ENCODE peak calls at places on chromosomes 16 and 17, in eight cellular contexts. One of them, this sample, is unnamed.

GRCh38 chr16:29736112-29736511 is 9.7 kb downstream of the C16orf54 start:
- DNase-seq in T-helper 9 cell: no peak
- DNase-seq in AG10803: no peak
- DNase-seq in AG09319: no peak
- DNase-seq in NCI-H774: no peak
- DNase-seq in tibial nerve: no peak
- DNase-seq in effector CD8-positive, alpha-beta T cell: no peak
- DNase-seq in MCF 10A: no peak
- DNase-seq in this sample: no peak

GRCh38 chr16:23334421-23334853 is 32.3 kb downstream of the SCNN1B start:
- DNase-seq in tibial nerve: no peak
- DNase-seq in effector CD8-positive, alpha-beta T cell: no peak
- DNase-seq in MCF 10A: no peak
- DNase-seq in T-helper 9 cell: no peak
- DNase-seq in AG09319: no peak
- DNase-seq in AG10803: no peak
- DNase-seq in NCI-H774: no peak
- DNase-seq in this sample: no peak

GRCh38 chr16:49652441-49653175 is 203.3 kb downstream of the ZNF423 start:
- DNase-seq in tibial nerve: peak
- DNase-seq in NCI-H774: no peak
- DNase-seq in MCF 10A: no peak
- DNase-seq in T-helper 9 cell: no peak
- DNase-seq in AG09319: peak
- DNase-seq in effector CD8-positive, alpha-beta T cell: no peak
- DNase-seq in AG10803: peak
- DNase-seq in this sample: no peak

GRCh38 chr17:10380631-10381408 is 8.0 kb upstream of the MYH13 start:
- DNase-seq in NCI-H774: no peak
- DNase-seq in AG10803: peak
- DNase-seq in MCF 10A: no peak
- DNase-seq in AG09319: no peak
- DNase-seq in effector CD8-positive, alpha-beta T cell: no peak
- DNase-seq in T-helper 9 cell: no peak
- DNase-seq in tibial nerve: no peak
- DNase-seq in this sample: no peak

GRCh38 chr17:64984776-64985521 is 65.7 kb upstream of the LRRC37A3 start:
- DNase-seq in T-helper 9 cell: peak
- DNase-seq in MCF 10A: no peak
- DNase-seq in tibial nerve: no peak
- DNase-seq in AG10803: peak
- DNase-seq in NCI-H774: no peak
- DNase-seq in AG09319: no peak
- DNase-seq in effector CD8-positive, alpha-beta T cell: peak
- DNase-seq in this sample: peak

GRCh38 chr17:8949061-8949622 is 16.4 kb downstream of the PIK3R5 start:
- DNase-seq in tibial nerve: no peak
- DNase-seq in MCF 10A: no peak
- DNase-seq in NCI-H774: no peak
- DNase-seq in T-helper 9 cell: no peak
- DNase-seq in AG10803: no peak
- DNase-seq in effector CD8-positive, alpha-beta T cell: no peak
- DNase-seq in AG09319: no peak
- DNase-seq in this sample: no peak

GRCh38 chr17:75031972-75032895 is 14.5 kb downstream of the ATP5PD start:
- DNase-seq in tibial nerve: peak
- DNase-seq in T-helper 9 cell: peak
- DNase-seq in AG10803: peak
- DNase-seq in effector CD8-positive, alpha-beta T cell: peak
- DNase-seq in MCF 10A: peak
- DNase-seq in NCI-H774: peak
- DNase-seq in AG09319: no peak
- DNase-seq in this sample: no peak

GRCh38 chr16:83520596-83520995 is 287.2 kb upstream of the HSBP1 start:
- DNase-seq in MCF 10A: no peak
- DNase-seq in tibial nerve: no peak
- DNase-seq in NCI-H774: no peak
- DNase-seq in effector CD8-positive, alpha-beta T cell: no peak
- DNase-seq in AG09319: no peak
- DNase-seq in AG10803: no peak
- DNase-seq in T-helper 9 cell: no peak
- DNase-seq in this sample: no peak

GRCh38 chr17:9725575-9725974 is 65.8 kb downstream of the DHRS7C start:
- DNase-seq in AG10803: no peak
- DNase-seq in tibial nerve: no peak
- DNase-seq in T-helper 9 cell: no peak
- DNase-seq in AG09319: no peak
- DNase-seq in MCF 10A: no peak
- DNase-seq in effector CD8-positive, alpha-beta T cell: no peak
- DNase-seq in NCI-H774: no peak
- DNase-seq in this sample: peak

GRCh38 chr16:20897253-20897896 is 2.8 kb downstream of the DCUN1D3 start:
- DNase-seq in AG10803: peak
- DNase-seq in effector CD8-positive, alpha-beta T cell: no peak
- DNase-seq in MCF 10A: peak
- DNase-seq in tibial nerve: no peak
- DNase-seq in AG09319: no peak
- DNase-seq in T-helper 9 cell: no peak
- DNase-seq in NCI-H774: no peak
- DNase-seq in this sample: no peak

GRCh38 chr16:86505185-86505898 is 5.0 kb upstream of the FOXF1 start:
- DNase-seq in T-helper 9 cell: no peak
- DNase-seq in tibial nerve: no peak
- DNase-seq in MCF 10A: no peak
- DNase-seq in effector CD8-positive, alpha-beta T cell: no peak
- DNase-seq in NCI-H774: no peak
- DNase-seq in AG10803: no peak
- DNase-seq in AG09319: no peak
- DNase-seq in this sample: no peak

GRCh38 chr16:15701367-15701766 is 51.3 kb downstream of the NDE1 start:
- DNase-seq in effector CD8-positive, alpha-beta T cell: no peak
- DNase-seq in AG09319: no peak
- DNase-seq in tibial nerve: no peak
- DNase-seq in NCI-H774: no peak
- DNase-seq in MCF 10A: no peak
- DNase-seq in T-helper 9 cell: no peak
- DNase-seq in AG10803: no peak
- DNase-seq in this sample: no peak

GRCh38 chr16:15434425-15435215 is at the start of gene BMERB1:
- DNase-seq in AG09319: peak
- DNase-seq in NCI-H774: no peak
- DNase-seq in AG10803: peak
- DNase-seq in effector CD8-positive, alpha-beta T cell: no peak
- DNase-seq in tibial nerve: peak
- DNase-seq in T-helper 9 cell: no peak
- DNase-seq in MCF 10A: peak
- DNase-seq in this sample: no peak

GRCh38 chr16:4920826-4921225 is 16.1 kb downstream of the PPL start:
- DNase-seq in effector CD8-positive, alpha-beta T cell: no peak
- DNase-seq in NCI-H774: no peak
- DNase-seq in tibial nerve: no peak
- DNase-seq in MCF 10A: no peak
- DNase-seq in AG09319: no peak
- DNase-seq in AG10803: no peak
- DNase-seq in T-helper 9 cell: no peak
- DNase-seq in this sample: no peak

GRCh38 chr17:46115687-46116086 is 77.5 kb downstream of the KANSL1 start:
- DNase-seq in AG09319: peak
- DNase-seq in T-helper 9 cell: no peak
- DNase-seq in NCI-H774: no peak
- DNase-seq in AG10803: peak
- DNase-seq in tibial nerve: no peak
- DNase-seq in effector CD8-positive, alpha-beta T cell: no peak
- DNase-seq in MCF 10A: no peak
- DNase-seq in this sample: no peak

GRCh38 chr17:60095830-60096229 is 17.1 kb upstream of the HEATR6 start:
- DNase-seq in tibial nerve: no peak
- DNase-seq in AG09319: no peak
- DNase-seq in effector CD8-positive, alpha-beta T cell: no peak
- DNase-seq in NCI-H774: no peak
- DNase-seq in MCF 10A: no peak
- DNase-seq in T-helper 9 cell: no peak
- DNase-seq in AG10803: no peak
- DNase-seq in this sample: no peak

GRCh38 chr17:9432867-9433495 is 142.6 kb downstream of the STX8 start:
- DNase-seq in T-helper 9 cell: no peak
- DNase-seq in NCI-H774: no peak
- DNase-seq in AG09319: no peak
- DNase-seq in MCF 10A: no peak
- DNase-seq in tibial nerve: no peak
- DNase-seq in AG10803: peak
- DNase-seq in effector CD8-positive, alpha-beta T cell: no peak
- DNase-seq in this sample: no peak

GRCh38 chr17:82213251-82214011 is 789 bp upstream of the CCDC57 start:
- DNase-seq in effector CD8-positive, alpha-beta T cell: peak
- DNase-seq in MCF 10A: peak
- DNase-seq in T-helper 9 cell: peak
- DNase-seq in AG10803: peak
- DNase-seq in AG09319: no peak
- DNase-seq in NCI-H774: peak
- DNase-seq in tibial nerve: no peak
- DNase-seq in this sample: no peak

GRCh38 chr17:43409131-43409530 is 10.3 kb downstream of the ARL4D start:
- DNase-seq in MCF 10A: no peak
- DNase-seq in AG10803: no peak
- DNase-seq in T-helper 9 cell: no peak
- DNase-seq in AG09319: no peak
- DNase-seq in effector CD8-positive, alpha-beta T cell: no peak
- DNase-seq in NCI-H774: no peak
- DNase-seq in tibial nerve: no peak
- DNase-seq in this sample: no peak

GRCh38 chr17:37406635-37407455 is at the start of the genes ACACA and TADA2A:
- DNase-seq in AG10803: peak
- DNase-seq in tibial nerve: peak
- DNase-seq in T-helper 9 cell: peak
- DNase-seq in MCF 10A: peak
- DNase-seq in NCI-H774: peak
- DNase-seq in AG09319: peak
- DNase-seq in effector CD8-positive, alpha-beta T cell: peak
- DNase-seq in this sample: peak

GRCh38 chr17:69431835-69432234 is 17.3 kb downstream of the MAP2K6 start:
- DNase-seq in AG09319: no peak
- DNase-seq in T-helper 9 cell: no peak
- DNase-seq in AG10803: no peak
- DNase-seq in tibial nerve: no peak
- DNase-seq in MCF 10A: no peak
- DNase-seq in NCI-H774: peak
- DNase-seq in effector CD8-positive, alpha-beta T cell: no peak
- DNase-seq in this sample: no peak

GRCh38 chr17:49213399-49213798 is 2.9 kb downstream of the ABI3 start:
- DNase-seq in effector CD8-positive, alpha-beta T cell: no peak
- DNase-seq in NCI-H774: no peak
- DNase-seq in T-helper 9 cell: no peak
- DNase-seq in AG09319: no peak
- DNase-seq in tibial nerve: no peak
- DNase-seq in AG10803: no peak
- DNase-seq in MCF 10A: no peak
- DNase-seq in this sample: no peak

GRCh38 chr17:78294776-78295175 is 63.3 kb downstream of the TMEM235 start:
- DNase-seq in NCI-H774: no peak
- DNase-seq in tibial nerve: no peak
- DNase-seq in AG09319: no peak
- DNase-seq in AG10803: no peak
- DNase-seq in MCF 10A: peak
- DNase-seq in T-helper 9 cell: no peak
- DNase-seq in effector CD8-positive, alpha-beta T cell: no peak
- DNase-seq in this sample: no peak

GRCh38 chr17:11900103-11900502 is 97.2 kb downstream of the ZNF18 start:
- DNase-seq in effector CD8-positive, alpha-beta T cell: no peak
- DNase-seq in T-helper 9 cell: no peak
- DNase-seq in MCF 10A: no peak
- DNase-seq in AG09319: no peak
- DNase-seq in tibial nerve: no peak
- DNase-seq in NCI-H774: no peak
- DNase-seq in AG10803: no peak
- DNase-seq in this sample: no peak

GRCh38 chr17:48153711-48154642 is 46.4 kb downstream of the SNX11 start:
- DNase-seq in AG10803: peak
- DNase-seq in T-helper 9 cell: no peak
- DNase-seq in NCI-H774: peak
- DNase-seq in effector CD8-positive, alpha-beta T cell: no peak
- DNase-seq in tibial nerve: no peak
- DNase-seq in AG09319: no peak
- DNase-seq in MCF 10A: peak
- DNase-seq in this sample: no peak

GRCh38 chr16:86089341-86089900 is 190.5 kb downstream of the IRF8 start:
- DNase-seq in NCI-H774: no peak
- DNase-seq in effector CD8-positive, alpha-beta T cell: no peak
- DNase-seq in AG09319: no peak
- DNase-seq in AG10803: no peak
- DNase-seq in tibial nerve: no peak
- DNase-seq in MCF 10A: no peak
- DNase-seq in T-helper 9 cell: no peak
- DNase-seq in this sample: no peak

GRCh38 chr16:2084688-2085625 is 37.2 kb downstream of the TSC2 start:
- DNase-seq in MCF 10A: no peak
- DNase-seq in T-helper 9 cell: no peak
- DNase-seq in NCI-H774: no peak
- DNase-seq in effector CD8-positive, alpha-beta T cell: no peak
- DNase-seq in AG10803: no peak
- DNase-seq in tibial nerve: no peak
- DNase-seq in AG09319: no peak
- DNase-seq in this sample: no peak

GRCh38 chr17:56822725-56823124 is 11.0 kb downstream of the C17orf67 start:
- DNase-seq in MCF 10A: no peak
- DNase-seq in tibial nerve: no peak
- DNase-seq in AG09319: no peak
- DNase-seq in NCI-H774: no peak
- DNase-seq in effector CD8-positive, alpha-beta T cell: no peak
- DNase-seq in AG10803: no peak
- DNase-seq in T-helper 9 cell: no peak
- DNase-seq in this sample: peak

GRCh38 chr16:11089504-11090124 is 145.2 kb downstream of the CLEC16A start:
- DNase-seq in tibial nerve: no peak
- DNase-seq in MCF 10A: no peak
- DNase-seq in T-helper 9 cell: no peak
- DNase-seq in NCI-H774: no peak
- DNase-seq in AG09319: no peak
- DNase-seq in effector CD8-positive, alpha-beta T cell: no peak
- DNase-seq in AG10803: peak
- DNase-seq in this sample: no peak

GRCh38 chr17:69060835-69061234 is at the start of gene ABCA9:
- DNase-seq in AG10803: peak
- DNase-seq in MCF 10A: no peak
- DNase-seq in effector CD8-positive, alpha-beta T cell: no peak
- DNase-seq in T-helper 9 cell: no peak
- DNase-seq in tibial nerve: no peak
- DNase-seq in AG09319: peak
- DNase-seq in NCI-H774: no peak
- DNase-seq in this sample: no peak

GRCh38 chr17:35917519-35918213 is 12.9 kb downstream of the RDM1 start:
- DNase-seq in T-helper 9 cell: no peak
- DNase-seq in MCF 10A: no peak
- DNase-seq in NCI-H774: no peak
- DNase-seq in tibial nerve: no peak
- DNase-seq in AG10803: no peak
- DNase-seq in effector CD8-positive, alpha-beta T cell: no peak
- DNase-seq in AG09319: no peak
- DNase-seq in this sample: no peak

GRCh38 chr16:75374388-75374787 is 58.9 kb downstream of the CFDP1 start:
- DNase-seq in tibial nerve: no peak
- DNase-seq in AG09319: no peak
- DNase-seq in effector CD8-positive, alpha-beta T cell: no peak
- DNase-seq in MCF 10A: no peak
- DNase-seq in NCI-H774: no peak
- DNase-seq in T-helper 9 cell: no peak
- DNase-seq in AG10803: no peak
- DNase-seq in this sample: no peak

GRCh38 chr17:77409282-77410161 is 268.8 kb downstream of the SEC14L1 start:
- DNase-seq in AG10803: peak
- DNase-seq in T-helper 9 cell: no peak
- DNase-seq in MCF 10A: peak
- DNase-seq in tibial nerve: peak
- DNase-seq in AG09319: no peak
- DNase-seq in effector CD8-positive, alpha-beta T cell: no peak
- DNase-seq in NCI-H774: no peak
- DNase-seq in this sample: no peak

GRCh38 chr17:49708515-49709161 is 874 bp upstream of the SLC35B1 start:
- DNase-seq in MCF 10A: no peak
- DNase-seq in AG09319: no peak
- DNase-seq in effector CD8-positive, alpha-beta T cell: no peak
- DNase-seq in AG10803: no peak
- DNase-seq in tibial nerve: no peak
- DNase-seq in NCI-H774: no peak
- DNase-seq in T-helper 9 cell: no peak
- DNase-seq in this sample: no peak

This sample was measured in LNCaP clone FGC.